ENCODE peak calls at places on chromosomes 2 and 18, in four cellular contexts. One of them, this sample, is unnamed.

GRCh38 chr2:186410802-186411201 is 75.3 kb upstream of the ZC3H15 start:
- DNase-seq in GM12878: no peak
- DNase-seq in K562: no peak
- DNase-seq in HepG2: peak; percentile 9
- DNase-seq in this sample: no peak

GRCh38 chr18:78891185-78891762 is 88.3 kb upstream of the SALL3 start:
- DNase-seq in GM12878: no peak
- DNase-seq in HepG2: no peak
- DNase-seq in K562: no peak
- DNase-seq in this sample: no peak

GRCh38 chr2:157087373-157088005 is 170.0 kb upstream of the GALNT5 start:
- DNase-seq in K562: no peak
- DNase-seq in HepG2: no peak
- DNase-seq in GM12878: no peak
- DNase-seq in this sample: no peak

GRCh38 chr2:235142588-235142987 is 190.8 kb downstream of the SH3BP4 start:
- DNase-seq in K562: no peak
- DNase-seq in GM12878: no peak
- DNase-seq in HepG2: peak; percentile 18
- DNase-seq in this sample: no peak

GRCh38 chr2:219369447-219369861 is 18.3 kb downstream of the DNPEP start:
- DNase-seq in K562: no peak
- DNase-seq in GM12878: no peak
- DNase-seq in HepG2: no peak
- DNase-seq in this sample: no peak

GRCh38 chr2:142974288-142975024 is 97.0 kb downstream of the KYNU start:
- DNase-seq in GM12878: no peak
- DNase-seq in HepG2: no peak
- DNase-seq in K562: no peak
- DNase-seq in this sample: no peak

GRCh38 chr2:85772019-85772745 is 18.4 kb downstream of the ATOH8 start:
- DNase-seq in GM12878: no peak
- DNase-seq in K562: no peak
- DNase-seq in HepG2: peak; percentile 97
- DNase-seq in this sample: peak; percentile 52

GRCh38 chr18:44733069-44733753 is 52.5 kb downstream of the SETBP1 start:
- DNase-seq in K562: no peak
- DNase-seq in GM12878: no peak
- DNase-seq in HepG2: no peak
- DNase-seq in this sample: no peak

GRCh38 chr2:218890369-218890768 is 9.7 kb downstream of the WNT10A start:
- DNase-seq in HepG2: no peak
- DNase-seq in K562: no peak
- DNase-seq in GM12878: no peak
- DNase-seq in this sample: no peak

GRCh38 chr18:26547302-26548143 is 830 bp downstream of the KCTD1 start:
- DNase-seq in GM12878: no peak
- DNase-seq in K562: no peak
- DNase-seq in HepG2: no peak
- DNase-seq in this sample: no peak

GRCh38 chr2:145874466-145874865 is 1354.5 kb upstream of the ZEB2 start:
- DNase-seq in GM12878: no peak
- DNase-seq in K562: no peak
- DNase-seq in HepG2: no peak
- DNase-seq in this sample: no peak

GRCh38 chr2:202375006-202375610 is 1.0 kb upstream of the BMPR2 start:
- DNase-seq in GM12878: no peak
- DNase-seq in HepG2: peak; percentile 30
- DNase-seq in K562: no peak
- DNase-seq in this sample: no peak

GRCh38 chr2:96747061-96747460 is 7.2 kb upstream of the LMAN2L start:
- DNase-seq in K562: no peak
- DNase-seq in HepG2: no peak
- DNase-seq in GM12878: no peak
- DNase-seq in this sample: no peak

GRCh38 chr2:218478544-218478943 is 59.6 kb downstream of the VIL1 start:
- DNase-seq in K562: no peak
- DNase-seq in HepG2: no peak
- DNase-seq in GM12878: no peak
- DNase-seq in this sample: no peak

GRCh38 chr18:36379426-36379984 is 82.0 kb downstream of the FHOD3 start:
- DNase-seq in GM12878: no peak
- DNase-seq in K562: no peak
- DNase-seq in HepG2: no peak
- DNase-seq in this sample: no peak

GRCh38 chr18:61470111-61470673 is 137.0 kb downstream of the CDH20 start:
- DNase-seq in GM12878: no peak
- DNase-seq in HepG2: no peak
- DNase-seq in K562: no peak
- DNase-seq in this sample: no peak
- TF ChIP-seq FOXK2 in GM12878: no peak
- TF ChIP-seq FOXK2 in HepG2: no peak
- TF ChIP-seq FOXK2 in K562: no peak
- TF ChIP-seq FOXK2 in this sample: no peak

GRCh38 chr18:25349131-25349925 is 2.6 kb downstream of the ZNF521 start:
- DNase-seq in GM12878: no peak
- DNase-seq in HepG2: no peak
- DNase-seq in K562: no peak
- DNase-seq in this sample: peak; percentile 45
- TF ChIP-seq FOXK2 in GM12878: no peak
- TF ChIP-seq FOXK2 in HepG2: no peak
- TF ChIP-seq FOXK2 in K562: no peak
- TF ChIP-seq FOXK2 in this sample: no peak

DNA sequence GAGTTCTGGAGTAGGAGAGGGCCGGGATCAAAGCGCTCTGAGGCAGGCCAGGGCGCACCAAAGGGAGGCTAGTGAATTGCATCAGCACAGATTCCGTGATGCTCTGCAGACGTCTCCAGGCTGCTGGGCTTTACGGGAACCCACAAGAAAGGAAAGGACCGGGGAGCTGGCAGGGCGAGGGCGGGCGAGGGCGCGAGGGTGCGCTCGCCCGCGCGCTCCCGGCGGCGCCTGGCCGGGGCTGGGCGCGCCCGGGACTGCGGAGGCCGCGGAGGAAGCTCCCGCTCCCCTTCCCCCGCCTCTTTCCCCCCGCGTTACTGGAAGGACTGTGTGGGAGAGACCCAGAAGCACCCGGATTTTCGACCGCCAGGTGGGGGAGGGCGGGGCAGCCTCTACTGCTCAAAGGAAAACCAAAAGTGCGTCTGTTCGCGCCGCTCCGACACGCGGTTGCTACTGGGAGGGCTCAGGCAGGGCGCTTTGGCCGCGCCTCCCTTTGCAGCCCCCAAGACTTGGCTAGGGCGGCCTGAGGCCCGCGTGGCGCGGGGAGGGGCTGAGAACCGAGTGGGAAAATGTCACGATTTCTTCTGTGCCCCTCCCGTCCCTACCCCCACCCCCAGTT is 2.3 kb upstream of the FOSL2 start:
- DNase-seq in K562: peak; percentile 73
- DNase-seq in GM12878: no peak
- DNase-seq in HepG2: peak; percentile 63
- DNase-seq in this sample: peak; percentile 36
- TF ChIP-seq FOXK2 in K562: no peak
- TF ChIP-seq FOXK2 in GM12878: no peak
- TF ChIP-seq FOXK2 in HepG2: no peak
- TF ChIP-seq FOXK2 in this sample: no peak

GRCh38 chr2:173657996-173658717 is 303.5 kb downstream of the CDCA7 start:
- DNase-seq in GM12878: no peak
- DNase-seq in HepG2: peak; percentile 26
- DNase-seq in K562: no peak
- DNase-seq in this sample: no peak
- TF ChIP-seq FOXK2 in GM12878: no peak
- TF ChIP-seq FOXK2 in HepG2: no peak
- TF ChIP-seq FOXK2 in K562: no peak
- TF ChIP-seq FOXK2 in this sample: no peak